ENCODE peak calls at places on chromosomes 4 and X, in eight cellular contexts. One of them, this sample, is unnamed.

GRCh38 chrX:925652-926061 is 286.8 kb downstream of the CRLF2 start:
- DNase-seq in GDM1: no peak
- DNase-seq in stimulated activated CD4-positive, alpha-beta T cell treated with anti-CD3 and anti-CD28 coated beads, TNF-alpha, amount 100 ng/mL, for 24 hours: no peak
- DNase-seq in NCI-H2081: no peak
- DNase-seq in kidney epithelial cell: no peak
- DNase-seq in ELR: no peak
- DNase-seq in bronchial epithelial cell: no peak
- DNase-seq in naive thymus-derived CD4-positive, alpha-beta T cell: no peak
- DNase-seq in this sample: no peak

GRCh38 chrX:32673193-32673592 is 538.2 kb downstream of the DMD start:
- DNase-seq in GDM1: no peak
- DNase-seq in stimulated activated CD4-positive, alpha-beta T cell treated with anti-CD3 and anti-CD28 coated beads, TNF-alpha, amount 100 ng/mL, for 24 hours: no peak
- DNase-seq in NCI-H2081: peak
- DNase-seq in kidney epithelial cell: no peak
- DNase-seq in ELR: no peak
- DNase-seq in bronchial epithelial cell: peak
- DNase-seq in naive thymus-derived CD4-positive, alpha-beta T cell: no peak
- DNase-seq in this sample: peak

GRCh38 chr4:151015458-151016344 is 617 bp upstream of the LRBA start:
- DNase-seq in GDM1: peak
- DNase-seq in stimulated activated CD4-positive, alpha-beta T cell treated with anti-CD3 and anti-CD28 coated beads, TNF-alpha, amount 100 ng/mL, for 24 hours: peak
- DNase-seq in NCI-H2081: peak
- DNase-seq in kidney epithelial cell: no peak
- DNase-seq in ELR: peak
- DNase-seq in bronchial epithelial cell: peak
- DNase-seq in naive thymus-derived CD4-positive, alpha-beta T cell: peak
- DNase-seq in this sample: peak

GRCh38 chrX:2958199-2958598 is 29.1 kb upstream of the ARSD start:
- DNase-seq in GDM1: no peak
- DNase-seq in stimulated activated CD4-positive, alpha-beta T cell treated with anti-CD3 and anti-CD28 coated beads, TNF-alpha, amount 100 ng/mL, for 24 hours: no peak
- DNase-seq in NCI-H2081: no peak
- DNase-seq in kidney epithelial cell: no peak
- DNase-seq in ELR: no peak
- DNase-seq in bronchial epithelial cell: no peak
- DNase-seq in naive thymus-derived CD4-positive, alpha-beta T cell: no peak
- DNase-seq in this sample: no peak

GRCh38 chr4:27248829-27249228 is 388.2 kb downstream of the STIM2 start:
- DNase-seq in GDM1: no peak
- DNase-seq in stimulated activated CD4-positive, alpha-beta T cell treated with anti-CD3 and anti-CD28 coated beads, TNF-alpha, amount 100 ng/mL, for 24 hours: no peak
- DNase-seq in NCI-H2081: no peak
- DNase-seq in kidney epithelial cell: no peak
- DNase-seq in ELR: peak
- DNase-seq in bronchial epithelial cell: no peak
- DNase-seq in naive thymus-derived CD4-positive, alpha-beta T cell: no peak
- DNase-seq in this sample: no peak

GRCh38 chrX:118272237-118272636 is 73.7 kb upstream of the WDR44 start:
- DNase-seq in GDM1: no peak
- DNase-seq in stimulated activated CD4-positive, alpha-beta T cell treated with anti-CD3 and anti-CD28 coated beads, TNF-alpha, amount 100 ng/mL, for 24 hours: no peak
- DNase-seq in NCI-H2081: no peak
- DNase-seq in kidney epithelial cell: no peak
- DNase-seq in ELR: peak
- DNase-seq in bronchial epithelial cell: peak
- DNase-seq in naive thymus-derived CD4-positive, alpha-beta T cell: no peak
- DNase-seq in this sample: no peak

GRCh38 chr4:5887361-5888221 is 5.3 kb downstream of the CRMP1 start:
- DNase-seq in GDM1: no peak
- DNase-seq in stimulated activated CD4-positive, alpha-beta T cell treated with anti-CD3 and anti-CD28 coated beads, TNF-alpha, amount 100 ng/mL, for 24 hours: no peak
- DNase-seq in NCI-H2081: peak
- DNase-seq in kidney epithelial cell: no peak
- DNase-seq in ELR: no peak
- DNase-seq in bronchial epithelial cell: no peak
- DNase-seq in naive thymus-derived CD4-positive, alpha-beta T cell: no peak
- DNase-seq in this sample: peak

GRCh38 chr4:153466637-153467153 is 535 bp downstream of the TMEM131L start:
- DNase-seq in GDM1: no peak
- DNase-seq in stimulated activated CD4-positive, alpha-beta T cell treated with anti-CD3 and anti-CD28 coated beads, TNF-alpha, amount 100 ng/mL, for 24 hours: no peak
- DNase-seq in NCI-H2081: no peak
- DNase-seq in kidney epithelial cell: no peak
- DNase-seq in ELR: peak
- DNase-seq in bronchial epithelial cell: no peak
- DNase-seq in naive thymus-derived CD4-positive, alpha-beta T cell: peak
- DNase-seq in this sample: no peak

GRCh38 chr4:125303821-125304220 is 10.9 kb upstream of the FAT4 start:
- DNase-seq in GDM1: no peak
- DNase-seq in stimulated activated CD4-positive, alpha-beta T cell treated with anti-CD3 and anti-CD28 coated beads, TNF-alpha, amount 100 ng/mL, for 24 hours: no peak
- DNase-seq in NCI-H2081: no peak
- DNase-seq in kidney epithelial cell: peak
- DNase-seq in ELR: no peak
- DNase-seq in bronchial epithelial cell: no peak
- DNase-seq in naive thymus-derived CD4-positive, alpha-beta T cell: no peak
- DNase-seq in this sample: no peak

GRCh38 chr4:52588771-52589591 is 70.1 kb downstream of the USP46 start:
- DNase-seq in GDM1: peak
- DNase-seq in stimulated activated CD4-positive, alpha-beta T cell treated with anti-CD3 and anti-CD28 coated beads, TNF-alpha, amount 100 ng/mL, for 24 hours: no peak
- DNase-seq in NCI-H2081: no peak
- DNase-seq in kidney epithelial cell: peak
- DNase-seq in ELR: peak
- DNase-seq in bronchial epithelial cell: peak
- DNase-seq in naive thymus-derived CD4-positive, alpha-beta T cell: no peak
- DNase-seq in this sample: no peak

GRCh38 chr4:153209410-153209809 is 5.2 kb downstream of the TRIM2 start:
- DNase-seq in GDM1: no peak
- DNase-seq in stimulated activated CD4-positive, alpha-beta T cell treated with anti-CD3 and anti-CD28 coated beads, TNF-alpha, amount 100 ng/mL, for 24 hours: no peak
- DNase-seq in NCI-H2081: no peak
- DNase-seq in kidney epithelial cell: no peak
- DNase-seq in ELR: no peak
- DNase-seq in bronchial epithelial cell: no peak
- DNase-seq in naive thymus-derived CD4-positive, alpha-beta T cell: no peak
- DNase-seq in this sample: no peak

This sample was measured in G401.